ENCODE peak calls at places on chromosomes 7 and 10, in seven cellular contexts. P, L, T, K, M, X and F are unnamed samples.

GRCh38 chr7:98724591-98724990 is 107.5 kb downstream of the NPTX2 start:
- DNase-seq in T (no peak), X (no peak), P (no peak), L (no peak), K (no peak), M (no peak), F (no peak)

GRCh38 chr7:30162622-30163124 is 27.9 kb downstream of the MTURN start:
- DNase-seq in T (no peak), P (no peak), M (no peak), X (no peak), K (no peak), L (no peak), F (no peak)

GRCh38 chr10:88253622-88254021 is 329.5 kb downstream of the RNLS start:
- DNase-seq in X (no peak), M (no peak), P (no peak), K (no peak), L (no peak), T (no peak), F (no peak)

GRCh38 chr7:108736266-108736891 is 166.7 kb downstream of the DNAJB9 start:
- DNase-seq in K (no peak), M (no peak), P (no peak), X (no peak), L (no peak), T (no peak), F (no peak)

GRCh38 chr7:21616796-21617436 is 74.1 kb downstream of the DNAH11 start:
- DNase-seq in M (no peak), P (no peak), X (no peak), L (no peak), T (no peak), K (no peak), F (no peak)

GRCh38 chr7:116810267-116811116 is 51.9 kb upstream of the CAPZA2 start:
- DNase-seq in P (no peak), T (no peak), X (no peak), M (no peak), K (no peak), L (no peak), F (no peak)

GRCh38 chr7:21281193-21281592 is 146.7 kb upstream of the SP4 start:
- DNase-seq in T (no peak), P (no peak), K (no peak), X (no peak), L (no peak), M (no peak), F (no peak)

GRCh38 chr10:12539350-12540164 is 190.2 kb downstream of the CAMK1D start:
- DNase-seq in L (no peak), P (no peak), T (no peak), M (peak; percentile 38), X (no peak), K (no peak), F (peak; percentile 90)

GRCh38 chr7:96599288-96599936 is 110.2 kb downstream of the SEM1 start:
- DNase-seq in X (no peak), M (no peak), T (no peak), P (no peak), K (no peak), L (no peak), F (no peak)

GRCh38 chr7:72336382-72336886 is 75.7 kb downstream of the CALN1 start:
- DNase-seq in M (peak; percentile 84), K (no peak), L (no peak), P (no peak), X (peak; percentile 30), T (no peak), F (peak; percentile 81)

GRCh38 chr7:100545636-100546128 is 6.7 kb downstream of the AGFG2 start:
- DNase-seq in P (peak; percentile 39), M (no peak), K (no peak), L (peak; percentile 83), X (peak; percentile 74), T (peak; percentile 88), F (no peak)

GRCh38 chr7:100544949-100545635 is 6.1 kb downstream of the AGFG2 start:
- DNase-seq in L (no peak), X (no peak), K (peak; percentile 35), M (no peak), P (no peak), T (no peak), F (no peak)

GRCh38 chr7:100546868-100547800 is 8.1 kb downstream of the AGFG2 start:
- DNase-seq in M (no peak), T (no peak), X (no peak), P (peak; percentile 43), L (no peak), K (no peak), F (no peak)

GRCh38 chr7:100547872-100548271 is 8.9 kb downstream of the AGFG2 start:
- DNase-seq in M (no peak), P (no peak), K (no peak), L (no peak), T (no peak), X (peak; percentile 34), F (no peak)

DNA sequence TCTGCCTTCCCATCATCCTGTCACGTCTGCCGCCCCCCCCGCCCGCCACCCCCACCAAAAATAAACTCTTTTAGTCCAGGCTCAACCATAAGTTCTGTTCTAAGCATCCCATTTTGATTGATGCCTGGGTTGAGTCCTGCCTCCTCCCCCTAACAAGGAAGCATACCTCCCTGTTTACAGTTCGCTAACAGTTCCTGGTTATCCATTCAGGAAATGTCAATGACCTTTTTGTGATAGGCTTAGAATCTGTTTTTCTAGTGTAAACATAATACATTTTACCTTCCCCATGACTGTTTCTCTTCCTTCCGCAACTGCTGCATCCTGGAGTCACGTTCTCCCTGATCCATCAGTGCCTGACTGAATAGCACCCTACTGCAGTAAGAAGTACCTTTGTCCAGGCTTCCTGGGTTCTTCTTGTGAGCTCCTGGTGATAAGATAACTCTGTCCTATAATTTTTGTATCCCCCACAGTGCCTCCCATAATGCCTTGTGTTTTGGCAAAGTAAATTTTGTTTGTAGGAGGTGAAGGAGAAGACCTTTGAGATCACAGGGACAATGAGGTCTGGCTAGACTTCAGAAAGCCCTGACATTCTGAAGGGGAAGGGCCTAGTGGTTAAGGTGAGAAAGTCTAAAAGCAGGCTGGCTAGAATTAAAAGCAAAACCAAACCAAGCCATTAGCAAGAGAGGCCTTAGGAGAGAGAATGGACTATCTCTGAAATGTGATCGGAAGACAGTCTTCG is 7.3 kb downstream of the AGFG2 start:
- DNase-seq in K (peak; percentile 38), T (no peak), X (no peak), M (no peak), L (no peak), P (peak; percentile 60), F (no peak)
- TF ChIP-seq POLR2AphosphoS5 in K (peak; percentile 64), T (no peak), X (no peak), M (no peak), L (peak; percentile 64), P (peak; percentile 33), F (no peak)

GRCh38 chr10:19826712-19827111 is 10.5 kb downstream of the PLXDC2 start:
- DNase-seq in K (no peak), T (no peak), L (no peak), X (no peak), P (no peak), M (no peak), F (no peak)

GRCh38 chr10:19824397-19825342 is 8.4 kb downstream of the PLXDC2 start:
- DNase-seq in T (no peak), K (no peak), P (no peak), X (peak; percentile 51), M (no peak), L (no peak), F (no peak)

GRCh38 chr10:19832624-19833507 is 16.6 kb downstream of the PLXDC2 start:
- DNase-seq in P (no peak), T (no peak), L (no peak), K (no peak), X (no peak), M (no peak), F (no peak)

GRCh38 chr10:19825690-19826089 is 9.5 kb downstream of the PLXDC2 start:
- DNase-seq in M (no peak), P (no peak), K (no peak), X (no peak), T (no peak), L (no peak), F (no peak)

DNA sequence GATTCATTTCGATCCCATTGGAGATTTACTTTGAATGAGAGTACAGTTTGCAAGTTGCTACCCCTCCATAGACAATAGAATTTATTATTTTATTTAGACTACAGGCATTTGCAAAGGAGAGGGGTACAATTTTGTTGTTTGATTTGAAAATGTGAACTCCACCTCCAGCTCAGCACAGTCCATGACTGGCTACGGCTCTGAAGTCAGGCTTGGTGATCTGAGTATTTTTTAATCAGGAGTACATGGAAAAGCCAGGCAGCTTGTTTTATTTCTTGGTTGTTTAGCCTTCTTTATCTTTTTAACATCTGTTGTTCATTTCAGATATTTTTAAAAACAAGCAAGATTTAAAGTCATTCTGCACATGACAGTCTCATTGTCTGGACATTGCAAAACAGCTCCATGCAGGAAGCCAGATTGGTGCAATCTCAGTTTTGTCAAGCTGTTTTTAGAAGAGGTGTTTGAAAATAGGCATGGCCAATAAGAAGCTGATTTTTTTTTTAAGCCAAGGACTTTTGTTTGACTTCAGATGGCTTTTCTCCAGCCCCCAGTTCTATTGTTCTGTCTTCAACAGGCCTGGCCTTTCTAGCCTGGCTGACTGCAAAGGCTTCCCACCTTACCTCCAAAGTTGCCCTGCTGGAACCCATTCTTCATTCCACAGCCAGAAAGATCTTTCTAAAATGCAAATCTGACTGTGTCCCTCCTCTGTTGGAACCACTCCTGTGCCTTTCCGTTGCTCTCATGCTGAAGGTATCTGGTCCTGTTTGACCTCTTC is 12.2 kb downstream of the PLXDC2 start:
- DNase-seq in P (no peak), L (no peak), M (no peak), X (no peak), T (peak; percentile 76), K (no peak), F (no peak)
- TF ChIP-seq EP300 in P (no peak), L (no peak), M (no peak), X (no peak), T (no peak), K (no peak), F (no peak)

DNA sequence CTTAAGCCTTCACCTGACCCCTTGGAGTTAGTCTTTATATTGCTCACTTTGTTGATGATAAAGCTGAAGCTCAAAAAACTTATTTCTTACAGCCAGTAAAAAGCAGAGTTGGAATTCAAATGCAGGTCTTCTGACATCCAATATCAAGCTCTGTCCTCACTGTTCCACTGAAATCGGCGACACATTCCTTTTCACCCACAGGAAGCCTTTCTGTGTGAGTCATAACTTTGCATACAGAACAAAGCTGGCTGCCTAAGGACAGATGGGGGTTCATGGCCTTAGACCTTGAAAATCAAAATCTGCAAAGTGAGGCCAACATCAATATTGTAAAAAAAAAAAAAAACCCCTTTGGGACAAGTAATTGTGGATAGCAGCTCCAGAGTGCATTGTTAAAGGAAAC is 21.8 kb upstream of the AKR1B1 start:
- DNase-seq in P (no peak), T (no peak), K (no peak), X (no peak), M (no peak), L (no peak), F (no peak)
- H3K4me1 ChIP-seq in P (no peaks in the 10 kb centered on the region), T (no peaks in the 10 kb centered on the region), K (no peaks in the 10 kb centered on the region), X (no peaks in the 10 kb centered on the region), M (no peaks in the 10 kb centered on the region), L (no peaks in the 10 kb centered on the region), F (no peaks in the 10 kb centered on the region)

GRCh38 chr7:100693312-100694195 is 496 bp downstream of the GIGYF1 start:
- DNase-seq in K (no peak), L (no peak), X (peak; percentile 89), P (no peak), T (peak; percentile 69), M (no peak), F (no peak)
- TF ChIP-seq POLR2AphosphoS5 in K (no peak), L (no peak), X (no peak), P (no peak), T (no peak), M (no peak), F (no peak)